ENCODE peak calls at places on chromosome 2, in five cellular contexts. G, X, C, O and I are unnamed samples.

GRCh38 chr2:215716971-215717370 is 281.1 kb upstream of the FN1 start:
- DNase-seq in X (no peak), O (no peak), G (peak; percentile 83), C (no peak), I (no peak)

GRCh38 chr2:8615252-8616083 is 66.4 kb upstream of the ID2 start:
- DNase-seq in C (no peak), G (no peak), X (no peak), O (no peak), I (no peak)

GRCh38 chr2:147399011-147399410 is 445.8 kb upstream of the ACVR2A start:
- DNase-seq in C (no peak), X (peak; percentile 34), O (no peak), G (no peak), I (no peak)

GRCh38 chr2:157336137-157336721 is 10.6 kb upstream of the ERMN start:
- DNase-seq in X (peak; percentile 38), G (peak; percentile 74), O (peak; percentile 16), C (peak; percentile 58), I (peak; percentile 6)

GRCh38 chr2:140457483-140457882 is 1673.3 kb downstream of the LRP1B start:
- DNase-seq in C (peak; percentile 40), X (no peak), O (no peak), G (no peak), I (no peak)

GRCh38 chr2:160388464-160389263 is 104.9 kb downstream of the RBMS1 start:
- DNase-seq in X (peak; percentile 61), C (no peak), G (peak; percentile 62), O (peak; percentile 6), I (no peak)

GRCh38 chr2:11811036-11811654 is 64.7 kb downstream of the LPIN1 start:
- DNase-seq in G (peak; percentile 59), X (peak; percentile 30), O (no peak), C (no peak), I (no peak)

GRCh38 chr2:63038034-63038433 is 12.6 kb upstream of the OTX1 start:
- DNase-seq in X (no peak), C (no peak), O (no peak), G (no peak), I (no peak)

GRCh38 chr2:147818741-147819140 is 26.1 kb upstream of the ACVR2A start:
- DNase-seq in C (peak; percentile 23), O (no peak), X (no peak), G (peak; percentile 23), I (no peak)

GRCh38 chr2:118535171-118535817 is 312.2 kb downstream of the EN1 start:
- DNase-seq in C (no peak), G (no peak), O (no peak), X (no peak), I (no peak)

GRCh38 chr2:151999058-151999457 is 99.8 kb downstream of the CACNB4 start:
- DNase-seq in G (peak; percentile 68), C (peak; percentile 63), X (peak; percentile 39), O (peak; percentile 11), I (no peak)

GRCh38 chr2:72579595-72580180 is 246.1 kb downstream of the EXOC6B start:
- DNase-seq in X (peak; percentile 66), G (peak; percentile 71), O (no peak), C (peak; percentile 76), I (no peak)

GRCh38 chr2:135066710-135067109 is 14.6 kb downstream of the RAB3GAP1 start:
- DNase-seq in O (no peak), X (peak; percentile 30), C (peak; percentile 15), G (peak; percentile 68), I (no peak)

GRCh38 chr2:191959209-191959608 is 112.3 kb upstream of the CAVIN2 start:
- DNase-seq in O (no peak), C (peak; percentile 56), G (no peak), X (no peak), I (no peak)

GRCh38 chr2:98509542-98510321 is 65.1 kb downstream of the INPP4A start:
- DNase-seq in G (no peak), C (no peak), O (no peak), X (no peak), I (no peak)

GRCh38 chr2:42809876-42810125 is 17.4 kb upstream of the HAAO start:
- DNase-seq in G (peak; percentile 94), C (no peak), X (peak; percentile 83), O (no peak), I (peak; percentile 38)

GRCh38 chr2:44880125-44880483 is 61.4 kb upstream of the SIX3 start:
- DNase-seq in X (no peak), C (no peak), O (no peak), G (no peak), I (no peak)

GRCh38 chr2:105081006-105081701 is 43.3 kb downstream of the MRPS9 start:
- DNase-seq in O (no peak), G (no peak), X (peak; percentile 10), C (peak; percentile 73), I (no peak)

GRCh38 chr2:204072443-204073324 is 136.1 kb downstream of the ICOS start:
- DNase-seq in C (peak; percentile 16), O (peak; percentile 40), X (peak; percentile 5), G (peak; percentile 16), I (no peak)

GRCh38 chr2:215038411-215038810 is 100.0 kb downstream of the ABCA12 start:
- DNase-seq in G (no peak), X (no peak), O (no peak), C (no peak), I (no peak)

GRCh38 chr2:231611273-231612198 is 18.9 kb downstream of the TEX44 start:
- DNase-seq in C (peak; percentile 54), O (no peak), G (peak; percentile 96), X (peak; percentile 25), I (peak; percentile 70)

GRCh38 chr2:121650554-121650930 is 1.3 kb upstream of the CLASP1 start:
- DNase-seq in O (peak; percentile 16), X (no peak), G (peak; percentile 61), C (peak; percentile 47), I (no peak)

GRCh38 chr2:13652531-13653313 is 936.0 kb downstream of the TRIB2 start:
- DNase-seq in O (no peak), X (peak; percentile 25), C (peak; percentile 59), G (peak; percentile 86), I (no peak)

GRCh38 chr2:65030933-65031332 is 25.3 kb upstream of the CEP68 start:
- DNase-seq in O (no peak), C (no peak), X (no peak), G (no peak), I (no peak)

GRCh38 chr2:215031330-215031729 is 107.1 kb downstream of the ABCA12 start:
- DNase-seq in X (no peak), G (peak; percentile 24), C (no peak), O (no peak), I (no peak)

GRCh38 chr2:106953236-106953635 is 67.3 kb upstream of the ST6GAL2 start:
- DNase-seq in G (no peak), X (no peak), C (no peak), O (no peak), I (no peak)

GRCh38 chr2:29549069-29549380 is 372.4 kb downstream of the ALK start:
- DNase-seq in G (no peak), O (no peak), C (no peak), X (no peak), I (no peak)

GRCh38 chr2:231472816-231473215 is 8.5 kb upstream of the NCL start:
- DNase-seq in C (no peak), O (no peak), G (no peak), X (no peak), I (no peak)

GRCh38 chr2:96542357-96542977 is 5.9 kb downstream of the ARID5A start:
- DNase-seq in X (no peak), G (no peak), O (no peak), C (no peak), I (no peak)

GRCh38 chr2:85215074-85216050 is 82.2 kb downstream of the TCF7L1 start:
- DNase-seq in C (peak; percentile 84), O (no peak), G (peak; percentile 88), X (peak; percentile 98), I (no peak)

GRCh38 chr2:159445307-159445706 is 158.8 kb upstream of the WDSUB1 start:
- DNase-seq in G (no peak), O (no peak), C (no peak), X (no peak), I (no peak)

GRCh38 chr2:9269295-9269694 is 62.7 kb downstream of the ASAP2 start:
- DNase-seq in C (no peak), X (no peak), G (no peak), O (no peak), I (no peak)

GRCh38 chr2:129901754-129902415 is 77.6 kb upstream of the RAB6C start:
- DNase-seq in X (no peak), O (no peak), G (no peak), C (no peak), I (no peak)

GRCh38 chr2:70552501-70553333 is 909 bp downstream of the TGFA start:
- DNase-seq in G (peak; percentile 45), X (no peak), O (no peak), C (no peak), I (no peak)

GRCh38 chr2:70551156-70551555 is 2.5 kb downstream of the TGFA start:
- DNase-seq in O (no peak), C (no peak), G (no peak), X (no peak), I (no peak)

GRCh38 chr2:70554338-70554892 is 789 bp upstream of the TGFA start:
- DNase-seq in X (no peak), O (no peak), C (no peak), G (no peak), I (no peak)

GRCh38 chr2:70553584-70554337 is at the start of gene TGFA:
- DNase-seq in C (peak; percentile 18), X (peak; percentile 51), G (peak; percentile 87), O (peak; percentile 47), I (no peak)

GRCh38 chr2:70553334-70553583 is 367 bp downstream of the TGFA start:
- DNase-seq in G (no peak), X (no peak), C (no peak), O (no peak), I (no peak)
- H3K4me3 ChIP-seq in G (peak overlapping the region; percentile 75), X (peak overlapping the region; percentile 65), C (peak overlapping the region; percentile 54), O (peak overlapping the region; percentile 64), I (peak overlapping the region; percentile 86)

DNA sequence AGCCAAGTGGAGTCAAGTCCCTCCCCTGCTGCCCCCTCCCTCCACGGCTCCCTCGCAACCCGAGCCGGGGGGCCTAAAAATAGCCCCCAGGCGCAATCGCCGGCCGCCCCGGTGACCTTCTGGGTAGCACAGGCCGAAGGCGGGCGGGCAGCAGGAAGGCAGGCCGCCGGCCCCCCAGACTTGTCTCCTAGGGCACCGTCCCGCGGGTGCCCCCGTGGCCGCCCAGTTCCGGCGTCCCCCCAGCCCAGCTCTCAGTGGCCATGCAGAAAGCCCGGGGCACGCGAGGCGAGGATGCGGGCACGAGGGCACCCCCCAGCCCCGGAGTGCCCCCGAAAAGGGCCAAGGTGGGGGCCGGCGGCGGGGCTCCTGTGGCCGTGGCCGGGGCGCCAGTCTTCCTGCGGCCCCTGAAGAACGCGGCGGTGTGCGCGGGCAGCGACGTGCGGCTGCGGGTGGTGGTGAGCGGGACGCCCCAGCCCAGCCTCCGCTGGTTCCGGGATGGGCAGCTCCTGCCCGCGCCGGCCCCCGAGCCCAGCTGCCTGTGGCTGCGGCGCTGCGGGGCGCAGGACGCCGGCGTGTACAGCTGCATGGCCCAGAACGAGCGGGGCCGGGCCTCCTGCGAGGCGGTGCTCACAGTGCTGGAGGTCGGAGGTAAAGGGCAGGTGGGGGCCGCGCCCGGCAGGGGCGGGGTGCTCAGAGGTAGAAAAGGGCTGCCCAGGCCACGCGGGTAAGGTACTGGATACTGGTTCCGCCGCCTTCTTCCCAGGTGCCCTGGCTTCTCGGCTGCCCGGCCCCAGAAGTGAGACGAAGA is at the start of gene SPEG:
- DNase-seq in X (no peak), G (peak; percentile 44), C (peak; percentile 59), O (no peak), I (no peak)
- H3K4me3 ChIP-seq in X (no peak within 1 kb of the TSS), G (peak within 1 kb of the TSS; percentile 19), C (peak within 1 kb of the TSS; percentile 32), O (no peak within 1 kb of the TSS), I (peak within 1 kb of the TSS; percentile 61)

GRCh38 chr2:236164201-236164982 is 3.8 kb downstream of the GBX2 start:
- DNase-seq in X (no peak), C (no peak), G (peak; percentile 51), O (no peak), I (no peak)
- H3K4me3 ChIP-seq in X (peak overlapping the region; percentile 48), C (peak overlapping the region; percentile 52), G (peak overlapping the region; percentile 44), O (no peak overlapping the region), I (peak overlapping the region; percentile 70)

GRCh38 chr2:50401772-50402653 is 629.9 kb downstream of the NRXN1 start:
- DNase-seq in O (no peak), X (peak; percentile 29), G (peak; percentile 55), C (peak; percentile 77), I (no peak)
- H3K4me3 ChIP-seq in O (no peak overlapping the region), X (no peak overlapping the region), G (no peak overlapping the region), C (no peak overlapping the region), I (no peak overlapping the region)